ENCODE peak calls at places on chromosomes 12 and 14, in four cellular contexts. J, T, I and G are unnamed samples.

GRCh38 chr14:79037114-79037513 is 866.9 kb downstream of the NRXN3 start:
- DNase-seq in I (no peak), T (no peak), J (no peak), G (no peak)

GRCh38 chr14:86799244-86799647 is 1193.7 kb downstream of the GALC start:
- DNase-seq in I (no peak), J (peak), T (peak), G (peak)

GRCh38 chr12:92619730-92620684 is 82.8 kb upstream of the PLEKHG7 start:
- DNase-seq in T (peak), I (no peak), J (peak), G (no peak)

GRCh38 chr12:31362115-31362758 is 36.3 kb upstream of the SINHCAF start:
- DNase-seq in I (no peak), T (no peak), J (no peak), G (no peak)

GRCh38 chr14:21093769-21094681 is 4.4 kb downstream of the ZNF219 start:
- DNase-seq in I (no peak), T (no peak), J (peak), G (no peak)

GRCh38 chr14:36524220-36524837 is 4.3 kb upstream of the NKX2-1 start:
- DNase-seq in J (no peak), I (no peak), T (no peak), G (no peak)

GRCh38 chr12:85951823-85952222 is 77.7 kb downstream of the NTS start:
- DNase-seq in I (no peak), T (peak), J (peak), G (no peak)

GRCh38 chr14:49940805-49941421 is 48.0 kb downstream of the ARF6 start:
- DNase-seq in J (peak), I (no peak), T (peak), G (no peak)

GRCh38 chr12:98126637-98127335 is 388.6 kb upstream of the TMPO start:
- DNase-seq in I (no peak), J (no peak), T (no peak), G (no peak)

GRCh38 chr12:12560587-12561304 is 1.9 kb downstream of the DUSP16 start:
- DNase-seq in J (peak), I (peak), T (peak), G (peak)

GRCh38 chr12:52346596-52346995 is 20.7 kb downstream of the KRT85 start:
- DNase-seq in J (no peak), T (no peak), I (no peak), G (no peak)

GRCh38 chr12:50174971-50175715 is 8.0 kb upstream of the CERS5 start:
- DNase-seq in J (peak), T (peak), I (no peak), G (no peak)

GRCh38 chr12:42213023-42213422 is 25.0 kb downstream of the YAF2 start:
- DNase-seq in T (peak), I (no peak), J (peak), G (peak)

GRCh38 chr12:116442981-116443380 is 116.2 kb upstream of the MAP1LC3B2 start:
- DNase-seq in J (no peak), T (no peak), I (no peak), G (no peak)

GRCh38 chr14:55074662-55075061 is 23.2 kb downstream of the MAPK1IP1L start:
- DNase-seq in I (no peak), J (peak), T (peak), G (no peak)

GRCh38 chr14:39568809-39569538 is 136.7 kb upstream of the FBXO33 start:
- DNase-seq in T (no peak), I (no peak), J (no peak), G (no peak)

GRCh38 chr14:63777024-63777423 is 49.2 kb upstream of the SGPP1 start:
- DNase-seq in T (peak), I (no peak), J (peak), G (peak)

GRCh38 chr12:122937622-122938091 is 28.6 kb downstream of the ABCB9 start:
- DNase-seq in T (no peak), I (no peak), J (no peak), G (no peak)

GRCh38 chr12:115518-115917 is 49.0 kb downstream of the IQSEC3 start:
- DNase-seq in J (no peak), I (no peak), T (no peak), G (no peak)

GRCh38 chr12:7061138-7061537 is 620 bp downstream of the C1S start:
- DNase-seq in I (peak), T (no peak), J (no peak), G (no peak)

GRCh38 chr14:49849213-49849847 is 3.3 kb downstream of the NEMF start:
- DNase-seq in I (no peak), T (no peak), J (no peak), G (no peak)

GRCh38 chr12:42921741-42922511 is 332.4 kb upstream of the PRICKLE1 start:
- DNase-seq in T (peak), J (peak), I (no peak), G (no peak)

GRCh38 chr12:117986705-117987469 is 18.1 kb upstream of the KSR2 start:
- DNase-seq in J (peak), T (peak), I (no peak), G (peak)

GRCh38 chr14:70622111-70622712 is 19.5 kb upstream of the TTC9 start:
- DNase-seq in J (peak), T (peak), I (no peak), G (peak)

DNA sequence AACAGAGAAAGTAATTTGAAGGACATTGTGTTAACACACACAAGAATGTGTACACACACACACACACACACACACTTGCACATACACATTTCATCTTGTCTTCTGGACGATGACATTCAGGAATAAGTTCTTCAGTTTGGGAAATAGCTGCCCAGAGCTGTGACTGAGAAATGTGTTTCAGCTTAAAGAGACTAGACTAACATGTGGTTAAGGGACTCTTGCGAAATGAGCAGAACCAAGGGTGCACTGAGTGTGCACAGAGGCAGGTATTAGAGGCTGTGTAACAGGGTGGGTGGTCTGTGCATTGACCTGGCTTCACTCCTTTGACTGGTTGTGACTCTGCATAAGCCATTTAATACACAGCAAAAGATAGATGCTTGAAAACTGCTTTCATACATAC is 29.4 kb upstream of the KCNA5 start:
- DNase-seq in J (no peak), I (no peak), T (no peak), G (no peak)
- TF ChIP-seq CTCF in J (no peak), I (no peak), T (no peak), G (no peak)

GRCh38 chr14:106508216-106508615 is 981.8 kb downstream of the TMEM121 start:
- DNase-seq in T (no peak), J (no peak), I (no peak), G (no peak)
- TF ChIP-seq CTCF in T (no peak), J (no peak), I (no peak), G (no peak)

GRCh38 chr12:120363274-120363855 is 5.6 kb downstream of the MSI1 start:
- DNase-seq in J (no peak), I (no peak), T (no peak), G (no peak)
- TF ChIP-seq CTCF in J (no peak), I (no peak), T (no peak), G (no peak)

DNA sequence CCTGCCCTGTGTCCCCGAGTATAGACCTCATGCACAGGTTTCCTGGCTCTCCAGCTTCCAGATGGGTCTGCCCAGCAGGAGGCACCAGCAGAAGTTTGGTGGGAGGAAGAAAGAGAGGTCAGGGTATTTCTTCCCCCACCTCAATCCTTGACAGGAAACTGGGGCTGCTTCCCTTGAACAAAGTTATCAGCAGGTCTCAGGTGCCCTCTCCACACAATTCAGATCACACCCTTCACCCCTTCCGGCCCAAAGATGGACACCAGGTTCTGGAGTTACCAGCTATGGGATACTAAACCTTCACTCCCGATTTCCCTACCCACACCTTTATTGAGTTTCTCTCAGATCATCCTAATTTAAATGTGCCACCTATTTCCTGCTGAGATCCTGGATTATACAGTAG is 1.2 kb downstream of the SART3 start:
- DNase-seq in T (no peak), I (no peak), J (no peak), G (no peak)
- TF ChIP-seq CTCF in T (no peak), I (no peak), J (no peak), G (peak)

DNA sequence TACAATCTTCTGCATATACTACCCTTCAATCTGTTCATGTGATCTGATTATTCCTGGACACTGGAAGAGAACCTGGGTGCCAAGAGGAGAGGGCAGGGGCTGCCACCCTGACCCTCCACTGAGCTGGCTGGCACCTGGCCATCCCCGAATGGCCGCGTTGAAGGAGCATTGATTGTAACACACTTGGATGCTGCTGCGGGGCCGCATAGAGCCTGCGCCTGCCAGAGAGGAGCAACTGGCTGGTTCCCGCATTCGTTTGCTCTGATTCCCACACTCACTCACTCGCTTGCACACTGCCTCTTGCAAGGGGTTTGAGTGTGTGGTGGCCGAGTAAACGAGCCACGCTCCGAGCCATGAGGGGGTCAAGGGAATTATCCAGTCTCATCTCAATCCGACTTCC is 32.4 kb downstream of the PSEN1 start:
- DNase-seq in J (no peak), T (no peak), I (no peak), G (no peak)
- TF ChIP-seq CTCF in J (no peak), T (no peak), I (no peak), G (no peak)

DNA sequence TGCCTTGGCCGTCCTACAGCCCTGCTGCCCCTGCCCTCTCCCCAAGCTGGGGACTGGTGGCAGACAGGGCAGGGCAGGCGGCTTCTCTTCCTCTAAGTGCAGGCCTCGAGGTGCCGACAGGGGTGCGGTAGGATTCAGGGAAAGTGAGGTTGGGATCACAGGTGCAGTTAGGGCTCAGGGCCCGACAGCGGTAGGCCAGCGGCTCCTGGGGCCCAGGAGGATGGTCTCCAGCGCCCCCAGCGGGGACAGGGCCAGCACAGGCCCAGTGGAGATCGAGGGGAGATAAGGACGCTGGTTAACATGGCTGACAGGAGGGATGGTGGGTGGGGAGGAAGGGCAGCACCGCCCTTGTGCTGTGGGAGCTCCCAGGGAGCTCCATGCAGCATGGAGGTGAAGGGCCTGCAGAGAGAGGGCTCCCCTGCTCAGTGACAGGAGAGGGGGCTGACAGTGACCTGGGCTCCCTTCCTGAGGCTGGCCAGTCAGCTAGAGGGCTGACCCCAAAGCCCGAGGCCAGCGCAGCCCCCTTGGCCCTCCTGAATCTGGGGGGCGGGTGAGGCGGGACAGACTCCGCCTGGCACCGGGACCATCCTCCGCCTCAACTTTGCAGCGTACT is 860 bp upstream of the CRIP1 start:
- DNase-seq in J (no peak), T (no peak), I (no peak), G (no peak)
- TF ChIP-seq CTCF in J (no peak), T (peak), I (no peak), G (peak)

GRCh38 chr14:92596328-92596943 is 82.9 kb downstream of the RIN3 start:
- DNase-seq in I (no peak), J (no peak), T (no peak), G (no peak)
- TF ChIP-seq CTCF in I (no peak), J (no peak), T (no peak), G (peak)

GRCh38 chr12:54253240-54253639 is 26.7 kb downstream of the CBX5 start:
- DNase-seq in J (no peak), I (no peak), T (no peak), G (no peak)

GRCh38 chr12:54249489-54249888 is 30.4 kb downstream of the CBX5 start:
- DNase-seq in T (no peak), J (no peak), I (no peak), G (no peak)

GRCh38 chr12:54246011-54246641 is 33.8 kb downstream of the CBX5 start:
- DNase-seq in T (no peak), J (no peak), I (no peak), G (no peak)

GRCh38 chr12:54257332-54257731 is 22.6 kb downstream of the CBX5 start:
- DNase-seq in I (no peak), J (no peak), T (no peak), G (no peak)

GRCh38 chr12:54251667-54252284 is 28.1 kb downstream of the CBX5 start:
- DNase-seq in T (peak), I (no peak), J (peak), G (peak)
- TF ChIP-seq CTCF in T (peak), I (peak), J (peak), G (peak)

GRCh38 chr12:124750787-124751471 is 112.7 kb downstream of the SCARB1 start:
- DNase-seq in J (no peak), T (no peak), I (no peak), G (no peak)
- TF ChIP-seq CTCF in J (no peak), T (no peak), I (no peak), G (peak)